ENCODE peak calls at places on chromosome 7, in five cellular contexts. N, X, D, A and J are unnamed samples.

GRCh38 chr7:96327429-96327828 is 5.5 kb upstream of the SLC25A13 start:
- DNase-seq in N (no peak), X (no peak), D (peak), A (no peak), J (no peak)

GRCh38 chr7:40014376-40014775 is 64.3 kb downstream of the CDK13 start:
- DNase-seq in N (no peak), X (no peak), D (no peak), A (no peak), J (no peak)

GRCh38 chr7:68807681-68808080 is 790.6 kb upstream of the AUTS2 start:
- DNase-seq in N (no peak), X (no peak), D (no peak), A (no peak), J (no peak)

GRCh38 chr7:44265733-44266132 is 59.7 kb downstream of the CAMK2B start:
- DNase-seq in N (no peak), X (no peak), D (no peak), A (no peak), J (no peak)

GRCh38 chr7:26046150-26046549 is 105.8 kb upstream of the NFE2L3 start:
- DNase-seq in N (no peak), X (no peak), D (no peak), A (no peak), J (no peak)

GRCh38 chr7:21500117-21500516 is 42.7 kb upstream of the DNAH11 start:
- DNase-seq in N (no peak), X (no peak), D (no peak), A (no peak), J (no peak)

GRCh38 chr7:147674705-147675104 is 915.9 kb upstream of the C7orf33 start:
- DNase-seq in N (no peak), X (no peak), D (no peak), A (no peak), J (no peak)

GRCh38 chr7:128148676-128149075 is 92.4 kb upstream of the LEP start:
- DNase-seq in N (no peak), X (no peak), D (peak), A (no peak), J (no peak)

GRCh38 chr7:2063562-2064360 is 169.0 kb downstream of the MAD1L1 start:
- DNase-seq in N (peak), X (peak), D (no peak), A (no peak), J (no peak)

GRCh38 chr7:66380285-66380888 is 175.3 kb downstream of the TPST1 start:
- DNase-seq in N (no peak), X (no peak), D (no peak), A (no peak), J (no peak)